ENCODE peak calls at places on chromosomes 1 and 21, in four cellular contexts. L is H1, R is K562, F is GM12878. I is an unnamed sample.
A peak's percentile ranks its signal among the peaks of the same experiment; 100 is the strongest.

GRCh38 chr21:35249636-35250035 is 200.5 kb upstream of the RUNX1 start:
- DNase-seq in L (no peak), R (no peak), F (no peak), I (no peak)

GRCh38 chr1:111778541-111779051 is 22.9 kb downstream of the DDX20 start:
- DNase-seq in L (peak; percentile 25), R (no peak), F (no peak), I (no peak)

GRCh38 chr1:231108500-231109254 is 53.2 kb upstream of the TRIM67 start:
- DNase-seq in L (no peak), R (no peak), F (no peak), I (no peak)

GRCh38 chr1:36088577-36089392 is at the start of gene ADPRS:
- DNase-seq in L (peak; percentile 70), R (peak; percentile 96), F (peak; percentile 52), I (peak; percentile 95)

GRCh38 chr1:197302775-197303174 is 34.7 kb downstream of the CRB1 start:
- DNase-seq in L (no peak), R (no peak), F (no peak), I (no peak)

GRCh38 chr1:171422489-171422888 is 62.8 kb upstream of the PRRC2C start:
- DNase-seq in L (no peak), R (no peak), F (no peak), I (no peak)

GRCh38 chr1:22347854-22348760 is 103.5 kb upstream of the ZBTB40 start:
- DNase-seq in L (no peak), R (no peak), F (no peak), I (no peak)

GRCh38 chr21:36533468-36533848 is 53.5 kb upstream of the CLDN14 start:
- DNase-seq in L (no peak), R (no peak), F (no peak), I (no peak)

GRCh38 chr1:116168277-116169032 is 57.3 kb downstream of the MAB21L3 start:
- DNase-seq in L (peak; percentile 36), R (peak; percentile 97), F (no peak), I (no peak)

GRCh38 chr1:110308247-110308646 is 30.9 kb upstream of the RBM15 start:
- DNase-seq in L (no peak), R (no peak), F (no peak), I (no peak)

GRCh38 chr1:48610628-48611542 is 138.9 kb upstream of the SPATA6 start:
- DNase-seq in L (no peak), R (no peak), F (no peak), I (peak; percentile 34)

GRCh38 chr1:162674018-162674608 is 41.8 kb downstream of the DDR2 start:
- DNase-seq in L (no peak), R (no peak), F (no peak), I (no peak)

GRCh38 chr1:193377472-193377871 is 191.1 kb upstream of the B3GALT2 start:
- DNase-seq in L (no peak), R (no peak), F (no peak), I (no peak)

GRCh38 chr21:41283211-41283818 is 33.3 kb upstream of the FAM3B start:
- DNase-seq in L (no peak), R (peak; percentile 62), F (peak; percentile 61), I (peak; percentile 72)

GRCh38 chr1:6028042-6028895 is 17.4 kb upstream of the KCNAB2 start:
- DNase-seq in L (no peak), R (no peak), F (no peak), I (no peak)

GRCh38 chr1:32884726-32885125 is 1.6 kb upstream of the HPCA start:
- DNase-seq in L (no peak), R (no peak), F (no peak), I (no peak)

GRCh38 chr1:5238351-5239123 is 584.1 kb downstream of the AJAP1 start:
- DNase-seq in L (no peak), R (no peak), F (no peak), I (peak; percentile 32)

GRCh38 chr1:100400332-100400933 is 48.1 kb downstream of the CDC14A start:
- DNase-seq in L (peak; percentile 38), R (no peak), F (no peak), I (peak; percentile 12)

GRCh38 chr21:43681650-43682049 is 22.3 kb downstream of the RRP1B start:
- DNase-seq in L (no peak), R (no peak), F (no peak), I (no peak)

GRCh38 chr1:53736290-53736689 is 2.7 kb downstream of the GLIS1 start:
- DNase-seq in L (no peak), R (no peak), F (no peak), I (no peak)

GRCh38 chr1:17217607-17218006 is 12.7 kb downstream of the PADI1 start:
- DNase-seq in L (no peak), R (no peak), F (no peak), I (no peak)

GRCh38 chr1:184940226-184940625 is 34.1 kb downstream of the NIBAN1 start:
- DNase-seq in L (no peak), R (no peak), F (no peak), I (no peak)

GRCh38 chr1:29236743-29236992 is 346 bp downstream of the PTPRU start:
- DNase-seq in L (no peak), R (no peak), F (no peak), I (no peak)

GRCh38 chr21:35753308-35753707 is 307.0 kb downstream of the SETD4 start:
- DNase-seq in L (no peak), R (no peak), F (no peak), I (no peak)

GRCh38 chr1:36765785-36766300 is 268.5 kb downstream of the GRIK3 start:
- DNase-seq in L (no peak), R (no peak), F (no peak), I (no peak)

GRCh38 chr1:216742625-216743024 is 19.4 kb upstream of the ESRRG start:
- DNase-seq in L (no peak), R (no peak), F (no peak), I (no peak)

GRCh38 chr1:235953801-235954200 is 87.1 kb upstream of the LYST start:
- DNase-seq in L (no peak), R (no peak), F (no peak), I (no peak)

GRCh38 chr1:80056179-80056578 is 1049.6 kb upstream of the ADGRL4 start:
- DNase-seq in L (no peak), R (no peak), F (no peak), I (no peak)

GRCh38 chr1:14426854-14427253 is 171.6 kb upstream of the KAZN start:
- DNase-seq in L (no peak), R (no peak), F (no peak), I (no peak)

GRCh38 chr1:44000266-44000665 is 8.9 kb downstream of the CCDC24 start:
- DNase-seq in L (no peak), R (no peak), F (no peak), I (no peak)

GRCh38 chr1:201714542-201715276 is 114.2 kb upstream of the IPO9 start:
- DNase-seq in L (peak; percentile 43), R (peak; percentile 75), F (no peak), I (no peak)

GRCh38 chr1:205057808-205058575 is 15.0 kb downstream of the CNTN2 start:
- DNase-seq in L (no peak), R (no peak), F (no peak), I (no peak)

GRCh38 chr1:154956557-154956956 is 658 bp upstream of the PBXIP1 start:
- DNase-seq in L (no peak), R (no peak), F (no peak), I (no peak)

GRCh38 chr1:221708987-221709386 is 32.9 kb downstream of the DUSP10 start:
- DNase-seq in L (no peak), R (no peak), F (no peak), I (peak; percentile 18)

GRCh38 chr1:201020040-201020591 is 3.4 kb downstream of the KIF21B start:
- DNase-seq in L (no peak), R (no peak), F (no peak), I (no peak)

DNA sequence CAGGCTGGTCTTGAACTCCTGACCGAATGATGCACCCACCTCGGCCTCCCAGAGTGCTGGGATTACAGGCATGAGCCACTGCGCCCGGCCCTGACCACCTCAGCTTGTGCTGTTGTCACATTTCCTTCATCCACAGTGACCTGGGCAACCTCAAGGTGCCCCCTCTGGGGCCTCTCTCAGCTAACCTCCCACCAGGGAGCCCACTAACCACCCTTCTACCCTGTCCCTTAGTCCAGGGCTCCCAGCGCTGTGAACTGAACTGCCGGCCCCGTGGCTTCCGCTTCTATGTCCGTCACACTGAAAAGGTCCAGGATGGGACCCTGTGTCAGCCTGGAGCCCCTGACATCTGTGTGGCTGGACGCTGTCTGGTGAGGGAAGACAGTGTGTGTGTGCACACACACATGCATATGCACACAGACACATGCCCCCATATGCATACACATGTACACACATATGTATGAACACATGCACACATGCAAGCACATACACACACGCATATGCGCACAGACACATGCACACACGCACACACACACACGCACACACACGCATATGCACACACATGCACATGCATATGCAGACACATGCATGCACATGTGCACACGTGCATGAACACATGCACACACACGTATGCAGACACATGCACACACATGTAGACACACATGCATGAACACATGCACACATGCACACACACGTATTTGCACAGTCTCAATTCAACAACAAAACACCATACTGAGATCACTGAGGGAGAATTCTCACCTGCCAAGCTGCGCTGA is 6.2 kb downstream of the ADAMTSL4 start:
- DNase-seq in L (no peak), R (no peak), F (no peak), I (no peak)
- TF ChIP-seq NRF1 in L (no peak), R (no peak), F (no peak), I (no peak)

GRCh38 chr1:177306019-177306415 is 135.3 kb downstream of the BRINP2 start:
- DNase-seq in L (no peak), R (no peak), F (no peak), I (no peak)

GRCh38 chr1:177306981-177307380 is 136.2 kb downstream of the BRINP2 start:
- DNase-seq in L (no peak), R (no peak), F (no peak), I (no peak)

GRCh38 chr1:177305040-177306018 is 134.6 kb downstream of the BRINP2 start:
- DNase-seq in L (no peak), R (no peak), F (no peak), I (peak; percentile 28)

GRCh38 chr1:177309884-177310283 is 139.1 kb downstream of the BRINP2 start:
- DNase-seq in L (no peak), R (no peak), F (no peak), I (no peak)

GRCh38 chr1:177307771-177308170 is 137.0 kb downstream of the BRINP2 start:
- DNase-seq in L (no peak), R (no peak), F (no peak), I (no peak)
- TF ChIP-seq NRF1 in L (no peak), R (no peak), F (no peak), I (no peak)

DNA sequence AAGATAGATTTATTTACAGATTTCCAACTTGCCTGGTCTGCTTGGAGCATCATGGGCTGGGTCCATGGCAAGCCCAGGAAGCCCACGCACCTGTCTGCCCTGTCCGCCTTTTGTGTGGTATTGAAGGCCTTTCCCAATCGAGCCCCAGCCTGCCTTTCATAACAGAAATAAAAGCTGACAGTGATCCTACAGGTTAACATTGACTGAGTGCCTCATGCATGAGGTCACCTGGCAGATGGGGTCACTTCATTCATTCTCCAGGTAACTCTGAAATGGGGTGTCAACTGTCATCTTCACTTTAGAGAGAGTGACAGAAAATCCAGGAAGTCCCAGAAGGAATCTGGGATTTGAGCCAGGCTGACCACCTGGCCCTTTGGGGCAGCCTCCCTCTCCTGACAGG is 36.3 kb upstream of the CASZ1 start:
- DNase-seq in L (no peak), R (no peak), F (no peak), I (no peak)
- TF ChIP-seq NRF1 in L (no peak), R (no peak), F (no peak), I (no peak)

DNA sequence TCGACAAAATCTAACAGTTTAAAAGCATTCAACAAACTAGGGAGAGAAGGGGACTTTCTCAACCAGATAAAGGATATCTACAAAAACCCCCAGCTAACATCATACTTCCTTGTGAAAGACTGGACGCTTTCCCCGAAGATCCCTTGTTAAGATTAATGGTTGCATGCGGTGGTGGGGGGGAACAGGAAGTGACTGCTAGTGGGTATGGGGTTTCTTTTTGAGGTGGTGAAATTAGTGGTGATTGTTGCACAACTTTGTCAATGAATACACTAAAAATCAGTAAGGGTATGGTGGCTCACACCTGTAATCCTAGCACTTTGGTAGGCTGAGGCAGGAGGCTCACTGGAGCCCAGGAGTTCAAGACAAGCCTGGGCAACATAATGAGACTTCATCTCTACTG is 26.9 kb upstream of the EYA3 start:
- DNase-seq in L (no peak), R (no peak), F (peak; percentile 66), I (no peak)
- TF ChIP-seq NRF1 in L (no peak), R (no peak), F (no peak), I (no peak)